ENCODE peak calls at places on chromosomes 5 and 9, in five cellular contexts. One of them, this sample, is unnamed.

GRCh38 chr9:2281031-2281802 is 266.1 kb downstream of the SMARCA2 start:
- DNase-seq in ELF-1: peak
- DNase-seq in NCI-H774: no peak
- DNase-seq in HTR-8/SVneo: peak
- DNase-seq in cardiac fibroblast: peak
- DNase-seq in this sample: peak

GRCh38 chr5:73381587-73382411 is 66.8 kb downstream of the FOXD1 start:
- DNase-seq in HTR-8/SVneo: no peak
- DNase-seq in cardiac fibroblast: no peak
- DNase-seq in NCI-H774: no peak
- DNase-seq in ELF-1: no peak
- DNase-seq in this sample: no peak

GRCh38 chr9:20403346-20403745 is 219.0 kb downstream of the MLLT3 start:
- DNase-seq in NCI-H774: no peak
- DNase-seq in HTR-8/SVneo: no peak
- DNase-seq in cardiac fibroblast: no peak
- DNase-seq in ELF-1: no peak
- DNase-seq in this sample: no peak

GRCh38 chr9:132973713-132974112 is 4.8 kb upstream of the GFI1B start:
- DNase-seq in cardiac fibroblast: peak
- DNase-seq in HTR-8/SVneo: no peak
- DNase-seq in ELF-1: peak
- DNase-seq in NCI-H774: no peak
- DNase-seq in this sample: peak

GRCh38 chr9:133477992-133478850 is 678 bp downstream of the SLC2A6 start:
- DNase-seq in NCI-H774: no peak
- DNase-seq in cardiac fibroblast: peak
- DNase-seq in ELF-1: peak
- DNase-seq in HTR-8/SVneo: no peak
- DNase-seq in this sample: peak

GRCh38 chr9:118162711-118163110 is 458.5 kb downstream of the TLR4 start:
- DNase-seq in NCI-H774: no peak
- DNase-seq in ELF-1: no peak
- DNase-seq in HTR-8/SVneo: no peak
- DNase-seq in cardiac fibroblast: no peak
- DNase-seq in this sample: no peak

GRCh38 chr5:61198606-61199005 is 36.3 kb upstream of the SMIM15 start:
- DNase-seq in HTR-8/SVneo: no peak
- DNase-seq in ELF-1: no peak
- DNase-seq in cardiac fibroblast: no peak
- DNase-seq in NCI-H774: no peak
- DNase-seq in this sample: no peak

GRCh38 chr5:95881833-95882232 is 59.3 kb upstream of the GLRX start:
- DNase-seq in HTR-8/SVneo: no peak
- DNase-seq in ELF-1: no peak
- DNase-seq in NCI-H774: no peak
- DNase-seq in cardiac fibroblast: no peak
- DNase-seq in this sample: no peak

GRCh38 chr9:123268240-123268949 is at the start of gene STRBP:
- DNase-seq in HTR-8/SVneo: peak
- DNase-seq in NCI-H774: peak
- DNase-seq in ELF-1: peak
- DNase-seq in cardiac fibroblast: peak
- DNase-seq in this sample: peak

GRCh38 chr5:95406426-95407093 is 15.4 kb downstream of the FAM81B start:
- DNase-seq in cardiac fibroblast: peak
- DNase-seq in ELF-1: no peak
- DNase-seq in NCI-H774: no peak
- DNase-seq in HTR-8/SVneo: no peak
- DNase-seq in this sample: no peak

GRCh38 chr9:107794259-107794658 is 304.7 kb upstream of the KLF4 start:
- DNase-seq in ELF-1: no peak
- DNase-seq in NCI-H774: no peak
- DNase-seq in HTR-8/SVneo: no peak
- DNase-seq in cardiac fibroblast: no peak
- DNase-seq in this sample: no peak

GRCh38 chr5:155885199-155885598 is 441.8 kb upstream of the SGCD start:
- DNase-seq in cardiac fibroblast: no peak
- DNase-seq in NCI-H774: no peak
- DNase-seq in ELF-1: no peak
- DNase-seq in HTR-8/SVneo: no peak
- DNase-seq in this sample: no peak

GRCh38 chr9:82961504-82962125 is 101.3 kb downstream of the RASEF start:
- DNase-seq in cardiac fibroblast: peak
- DNase-seq in ELF-1: peak
- DNase-seq in HTR-8/SVneo: peak
- DNase-seq in NCI-H774: peak
- DNase-seq in this sample: peak

GRCh38 chr5:69261034-69261433 is 26.3 kb downstream of the CDK7 start:
- DNase-seq in ELF-1: no peak
- DNase-seq in HTR-8/SVneo: no peak
- DNase-seq in cardiac fibroblast: peak
- DNase-seq in NCI-H774: no peak
- DNase-seq in this sample: peak

GRCh38 chr9:106717686-106718085 is 145.3 kb upstream of the ZNF462 start:
- DNase-seq in cardiac fibroblast: peak
- DNase-seq in NCI-H774: no peak
- DNase-seq in HTR-8/SVneo: peak
- DNase-seq in ELF-1: no peak
- DNase-seq in this sample: peak